ENCODE peak calls at places on chromosomes 7 and 10, in ten cellular contexts. One of them, this sample, is unnamed.

GRCh38 chr10:42454313-42454712 is 184.1 kb downstream of the ZNF33B start:
- DNase-seq in H1: no peak
- DNase-seq in stomach: no peak
- DNase-seq in suprapubic skin: no peak
- DNase-seq in K562: no peak
- DNase-seq in esophagus muscularis mucosa: no peak
- DNase-seq in HepG2: no peak
- DNase-seq in upper lobe of left lung: peak
- DNase-seq in transverse colon: no peak
- DNase-seq in SK-N-SH: no peak
- DNase-seq in this sample: no peak

GRCh38 chr7:137151056-137151731 is 192.3 kb downstream of the PTN start:
- DNase-seq in H1: no peak
- DNase-seq in stomach: no peak
- DNase-seq in suprapubic skin: no peak
- DNase-seq in K562: no peak
- DNase-seq in esophagus muscularis mucosa: no peak
- DNase-seq in HepG2: no peak
- DNase-seq in upper lobe of left lung: no peak
- DNase-seq in transverse colon: no peak
- DNase-seq in SK-N-SH: no peak
- DNase-seq in this sample: no peak

GRCh38 chr10:26540601-26541000 is 102.5 kb downstream of the APBB1IP start:
- DNase-seq in H1: no peak
- DNase-seq in stomach: no peak
- DNase-seq in suprapubic skin: no peak
- DNase-seq in K562: no peak
- DNase-seq in esophagus muscularis mucosa: no peak
- DNase-seq in HepG2: no peak
- DNase-seq in upper lobe of left lung: no peak
- DNase-seq in transverse colon: no peak
- DNase-seq in SK-N-SH: no peak
- DNase-seq in this sample: no peak

GRCh38 chr10:34809796-34810195 is 5.3 kb downstream of the PARD3 start:
- DNase-seq in H1: no peak
- DNase-seq in stomach: no peak
- DNase-seq in suprapubic skin: no peak
- DNase-seq in K562: no peak
- DNase-seq in esophagus muscularis mucosa: no peak
- DNase-seq in HepG2: no peak
- DNase-seq in upper lobe of left lung: no peak
- DNase-seq in transverse colon: no peak
- DNase-seq in SK-N-SH: no peak
- DNase-seq in this sample: no peak

GRCh38 chr10:35027567-35027966 is 62.6 kb downstream of the CUL2 start:
- DNase-seq in H1: no peak
- DNase-seq in stomach: no peak
- DNase-seq in suprapubic skin: no peak
- DNase-seq in K562: no peak
- DNase-seq in esophagus muscularis mucosa: no peak
- DNase-seq in HepG2: peak
- DNase-seq in upper lobe of left lung: no peak
- DNase-seq in transverse colon: no peak
- DNase-seq in SK-N-SH: peak
- DNase-seq in this sample: no peak

GRCh38 chr7:1049006-1049741 is 4.8 kb downstream of the GPR146 start:
- DNase-seq in H1: no peak
- DNase-seq in stomach: no peak
- DNase-seq in suprapubic skin: no peak
- DNase-seq in K562: peak
- DNase-seq in esophagus muscularis mucosa: no peak
- DNase-seq in HepG2: no peak
- DNase-seq in upper lobe of left lung: peak
- DNase-seq in transverse colon: no peak
- DNase-seq in SK-N-SH: no peak
- DNase-seq in this sample: no peak

GRCh38 chr10:43355749-43356371 is 15.6 kb upstream of the FXYD4 start:
- DNase-seq in H1: no peak
- DNase-seq in stomach: no peak
- DNase-seq in suprapubic skin: no peak
- DNase-seq in K562: peak
- DNase-seq in esophagus muscularis mucosa: no peak
- DNase-seq in HepG2: peak
- DNase-seq in upper lobe of left lung: no peak
- DNase-seq in transverse colon: peak
- DNase-seq in SK-N-SH: no peak
- DNase-seq in this sample: no peak

GRCh38 chr7:117479480-117480224 is at the start of gene CFTR:
- DNase-seq in H1: no peak
- DNase-seq in stomach: peak
- DNase-seq in suprapubic skin: peak
- DNase-seq in K562: no peak
- DNase-seq in esophagus muscularis mucosa: no peak
- DNase-seq in HepG2: no peak
- DNase-seq in upper lobe of left lung: peak
- DNase-seq in transverse colon: peak
- DNase-seq in SK-N-SH: peak
- DNase-seq in this sample: no peak

GRCh38 chr10:62869958-62870357 is 53.8 kb upstream of the EGR2 start:
- DNase-seq in H1: no peak
- DNase-seq in stomach: no peak
- DNase-seq in suprapubic skin: no peak
- DNase-seq in K562: no peak
- DNase-seq in esophagus muscularis mucosa: no peak
- DNase-seq in HepG2: no peak
- DNase-seq in upper lobe of left lung: no peak
- DNase-seq in transverse colon: no peak
- DNase-seq in SK-N-SH: no peak
- DNase-seq in this sample: no peak

GRCh38 chr10:84156768-84157167 is 16.8 kb upstream of the GPR15LG start:
- DNase-seq in H1: no peak
- DNase-seq in stomach: no peak
- DNase-seq in suprapubic skin: no peak
- DNase-seq in K562: peak
- DNase-seq in esophagus muscularis mucosa: no peak
- DNase-seq in HepG2: no peak
- DNase-seq in upper lobe of left lung: no peak
- DNase-seq in transverse colon: no peak
- DNase-seq in SK-N-SH: no peak
- DNase-seq in this sample: no peak

GRCh38 chr7:92987095-92987494 is 130.7 kb downstream of the SAMD9 start:
- DNase-seq in H1: no peak
- DNase-seq in stomach: no peak
- DNase-seq in suprapubic skin: no peak
- DNase-seq in K562: no peak
- DNase-seq in esophagus muscularis mucosa: no peak
- DNase-seq in HepG2: no peak
- DNase-seq in upper lobe of left lung: no peak
- DNase-seq in transverse colon: no peak
- DNase-seq in SK-N-SH: no peak
- DNase-seq in this sample: no peak

GRCh38 chr7:138030679-138031351 is 28.9 kb upstream of the CREB3L2 start:
- DNase-seq in H1: no peak
- DNase-seq in stomach: no peak
- DNase-seq in suprapubic skin: no peak
- DNase-seq in K562: no peak
- DNase-seq in esophagus muscularis mucosa: no peak
- DNase-seq in HepG2: no peak
- DNase-seq in upper lobe of left lung: no peak
- DNase-seq in transverse colon: no peak
- DNase-seq in SK-N-SH: no peak
- DNase-seq in this sample: no peak

GRCh38 chr10:21529236-21529910 is 3.9 kb upstream of the SKIDA1 start:
- DNase-seq in H1: no peak
- DNase-seq in stomach: no peak
- DNase-seq in suprapubic skin: no peak
- DNase-seq in K562: no peak
- DNase-seq in esophagus muscularis mucosa: no peak
- DNase-seq in HepG2: no peak
- DNase-seq in upper lobe of left lung: no peak
- DNase-seq in transverse colon: no peak
- DNase-seq in SK-N-SH: no peak
- DNase-seq in this sample: no peak

DNA sequence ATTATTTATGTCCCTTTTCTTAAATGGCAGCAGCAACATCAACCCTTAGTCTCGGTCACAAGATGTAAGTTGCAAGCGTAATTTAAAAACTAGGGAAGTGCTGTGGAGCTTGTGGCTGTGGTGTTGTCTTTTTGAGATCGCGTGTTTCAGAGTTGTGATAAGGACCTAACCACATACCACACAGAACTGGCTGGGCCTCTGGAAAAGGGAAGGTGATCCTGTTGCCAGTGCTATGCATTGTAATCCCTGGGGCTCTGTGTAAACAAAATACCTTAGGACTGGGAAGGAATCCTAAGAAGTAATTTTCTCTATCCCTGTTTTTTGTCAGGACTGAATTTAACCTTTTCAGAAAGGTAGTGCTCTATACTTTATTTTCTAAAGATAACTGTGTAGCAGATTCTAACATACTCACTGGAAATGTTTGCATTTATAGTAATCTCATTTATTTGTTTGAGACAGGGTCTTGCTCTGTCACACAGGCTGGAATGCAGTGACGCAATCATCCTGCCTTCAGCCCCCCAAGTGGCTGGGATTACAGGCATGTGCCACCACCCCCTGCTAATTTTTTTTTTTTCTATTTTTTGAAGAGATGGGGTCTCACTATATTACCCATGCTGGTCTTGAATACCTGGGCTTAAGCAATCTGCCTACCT is 60.4 kb downstream of the INPP5F start:
- DNase-seq in H1: peak
- DNase-seq in stomach: no peak
- DNase-seq in suprapubic skin: no peak
- DNase-seq in K562: peak
- DNase-seq in esophagus muscularis mucosa: no peak
- DNase-seq in HepG2: peak
- DNase-seq in upper lobe of left lung: no peak
- DNase-seq in transverse colon: no peak
- DNase-seq in SK-N-SH: no peak
- DNase-seq in this sample: no peak
- TF ChIP-seq POLR2AphosphoS5 in H1: no peak
- TF ChIP-seq POLR2AphosphoS5 in stomach: no peak
- TF ChIP-seq POLR2AphosphoS5 in suprapubic skin: no peak
- TF ChIP-seq POLR2AphosphoS5 in K562: no peak
- TF ChIP-seq POLR2AphosphoS5 in esophagus muscularis mucosa: no peak
- TF ChIP-seq POLR2AphosphoS5 in HepG2: no peak
- TF ChIP-seq POLR2AphosphoS5 in upper lobe of left lung: no peak
- TF ChIP-seq POLR2AphosphoS5 in transverse colon: no peak
- TF ChIP-seq POLR2AphosphoS5 in SK-N-SH: no peak
- TF ChIP-seq POLR2AphosphoS5 in this sample: no peak

DNA sequence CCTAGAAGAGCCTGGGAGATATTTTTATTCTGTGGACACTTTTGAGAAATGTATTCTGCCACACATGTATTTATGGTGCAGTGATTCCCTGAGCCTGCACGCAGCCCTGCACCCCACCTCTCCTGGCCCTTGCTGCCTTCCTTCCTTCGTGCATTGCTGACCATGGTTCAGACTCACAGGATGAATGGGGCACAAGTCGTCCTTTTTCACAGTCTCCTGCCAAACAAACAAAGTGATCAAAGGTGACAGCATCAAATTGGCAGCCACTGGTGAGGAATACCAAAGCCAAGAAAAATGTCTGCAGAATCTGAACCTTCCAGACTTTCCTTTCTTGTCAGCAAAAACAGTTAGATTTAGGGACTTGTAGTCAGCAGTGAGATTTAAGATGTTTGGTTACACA is 215.0 kb downstream of the ACTR3B start:
- DNase-seq in H1: no peak
- DNase-seq in stomach: no peak
- DNase-seq in suprapubic skin: no peak
- DNase-seq in K562: no peak
- DNase-seq in esophagus muscularis mucosa: no peak
- DNase-seq in HepG2: no peak
- DNase-seq in upper lobe of left lung: no peak
- DNase-seq in transverse colon: no peak
- DNase-seq in SK-N-SH: no peak
- DNase-seq in this sample: no peak
- TF ChIP-seq EP300 in H1: no peak
- TF ChIP-seq EP300 in stomach: no peak
- TF ChIP-seq EP300 in suprapubic skin: no peak
- TF ChIP-seq EP300 in K562: no peak
- TF ChIP-seq EP300 in esophagus muscularis mucosa: no peak
- TF ChIP-seq EP300 in HepG2: no peak
- TF ChIP-seq EP300 in upper lobe of left lung: no peak
- TF ChIP-seq EP300 in transverse colon: no peak
- TF ChIP-seq EP300 in SK-N-SH: no peak
- TF ChIP-seq EP300 in this sample: no peak

DNA sequence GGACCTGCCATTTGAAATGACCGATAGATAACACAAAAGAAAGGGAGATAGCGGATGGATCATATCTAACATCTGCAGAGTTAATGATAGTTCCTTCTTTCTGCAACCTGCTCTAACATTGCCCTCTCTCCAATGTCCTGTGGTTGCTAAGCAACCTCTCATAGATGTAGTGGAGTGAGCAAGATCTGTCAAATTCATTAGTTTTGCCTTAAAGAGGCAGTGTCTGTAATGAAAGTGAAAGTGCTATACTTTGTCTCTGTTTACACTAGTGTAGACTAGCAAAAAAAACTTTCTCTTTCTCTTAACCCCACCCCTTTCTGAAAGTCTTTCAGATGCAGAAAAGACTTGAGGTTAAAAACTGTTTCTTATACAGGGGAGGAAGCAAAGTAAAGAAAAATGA is 1196.9 kb downstream of the SORCS3 start:
- DNase-seq in H1: no peak
- DNase-seq in stomach: no peak
- DNase-seq in suprapubic skin: no peak
- DNase-seq in K562: no peak
- DNase-seq in esophagus muscularis mucosa: no peak
- DNase-seq in HepG2: peak
- DNase-seq in upper lobe of left lung: no peak
- DNase-seq in transverse colon: no peak
- DNase-seq in SK-N-SH: peak
- DNase-seq in this sample: no peak
- H3K4me3 ChIP-seq in H1: no peak
- H3K4me3 ChIP-seq in stomach: peak
- H3K4me3 ChIP-seq in suprapubic skin: peak
- H3K4me3 ChIP-seq in K562: no peak
- H3K4me3 ChIP-seq in esophagus muscularis mucosa: peak
- H3K4me3 ChIP-seq in HepG2: peak
- H3K4me3 ChIP-seq in upper lobe of left lung: peak
- H3K4me3 ChIP-seq in transverse colon: no peak
- H3K4me3 ChIP-seq in SK-N-SH: no peak
- H3K4me3 ChIP-seq in this sample: peak

DNA sequence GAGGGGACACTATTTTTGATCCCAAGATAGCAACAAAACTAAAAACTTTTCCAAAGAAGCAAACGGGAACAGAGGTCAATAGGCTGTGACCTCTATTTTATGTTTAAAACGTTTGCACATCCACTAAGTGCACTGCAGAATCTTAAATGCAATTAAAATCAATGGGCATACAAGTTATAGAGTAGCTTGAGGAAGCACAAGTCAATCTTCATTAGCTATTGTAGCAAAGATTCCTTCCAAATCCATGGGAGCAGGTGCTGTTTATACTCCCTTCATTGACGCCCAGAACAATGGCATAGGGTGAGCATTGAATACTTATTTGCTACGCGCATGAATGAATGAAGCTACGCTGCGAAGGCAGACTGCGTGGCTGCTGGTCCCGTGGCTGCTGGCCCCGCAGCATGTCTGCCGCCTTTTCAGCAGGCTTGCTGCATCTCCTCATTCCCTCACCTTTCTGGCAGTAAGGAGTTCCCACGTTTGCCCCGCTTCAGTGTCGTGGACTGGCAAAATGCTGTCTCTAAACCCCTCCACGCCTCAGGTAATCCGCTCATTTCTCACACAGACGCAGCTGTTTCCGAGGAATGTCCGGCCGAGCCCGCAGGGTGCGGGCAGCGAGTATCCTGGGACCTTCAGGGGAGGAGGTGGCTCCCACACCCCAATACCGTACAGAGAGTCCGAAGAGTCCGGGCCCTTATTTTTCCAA is 754 bp upstream of the PHYHIPL start:
- DNase-seq in H1: no peak
- DNase-seq in stomach: no peak
- DNase-seq in suprapubic skin: no peak
- DNase-seq in K562: no peak
- DNase-seq in esophagus muscularis mucosa: no peak
- DNase-seq in HepG2: peak
- DNase-seq in upper lobe of left lung: no peak
- DNase-seq in transverse colon: no peak
- DNase-seq in SK-N-SH: no peak
- DNase-seq in this sample: no peak
- TF ChIP-seq POLR2AphosphoS5 in H1: no peak
- TF ChIP-seq POLR2AphosphoS5 in stomach: no peak
- TF ChIP-seq POLR2AphosphoS5 in suprapubic skin: no peak
- TF ChIP-seq POLR2AphosphoS5 in K562: no peak
- TF ChIP-seq POLR2AphosphoS5 in esophagus muscularis mucosa: no peak
- TF ChIP-seq POLR2AphosphoS5 in HepG2: peak
- TF ChIP-seq POLR2AphosphoS5 in upper lobe of left lung: no peak
- TF ChIP-seq POLR2AphosphoS5 in transverse colon: no peak
- TF ChIP-seq POLR2AphosphoS5 in SK-N-SH: no peak
- TF ChIP-seq POLR2AphosphoS5 in this sample: no peak

This sample was measured in sigmoid colon.